ENCODE peak calls at places on chromosomes 11 and 22, in ten cellular contexts. One of them, this sample, is unnamed.

GRCh38 chr11:32706985-32707736 is 87.3 kb downstream of the CCDC73 start:
- DNase-seq in spleen: no peak
- DNase-seq in adrenal gland: no peak
- DNase-seq in A549: peak
- DNase-seq in foreskin fibroblast: peak
- DNase-seq in LNCaP clone FGC: no peak
- DNase-seq in BE2C: no peak
- DNase-seq in GM12865: peak
- DNase-seq in endothelial cell of umbilical vein: peak
- DNase-seq in BJ: peak
- DNase-seq in this sample: peak

GRCh38 chr11:108984021-108984420 is 319.2 kb downstream of the DDX10 start:
- DNase-seq in spleen: no peak
- DNase-seq in GM12865: no peak
- DNase-seq in A549: no peak
- DNase-seq in LNCaP clone FGC: no peak
- DNase-seq in BE2C: no peak
- DNase-seq in endothelial cell of umbilical vein: no peak
- DNase-seq in BJ: no peak
- DNase-seq in adrenal gland: no peak
- DNase-seq in foreskin fibroblast: no peak
- DNase-seq in this sample: no peak

GRCh38 chr11:76588455-76589325 is 81.9 kb downstream of the LRRC32 start:
- DNase-seq in BE2C: no peak
- DNase-seq in BJ: no peak
- DNase-seq in adrenal gland: peak
- DNase-seq in foreskin fibroblast: peak
- DNase-seq in GM12865: peak
- DNase-seq in endothelial cell of umbilical vein: peak
- DNase-seq in spleen: peak
- DNase-seq in LNCaP clone FGC: no peak
- DNase-seq in A549: no peak
- DNase-seq in this sample: no peak

GRCh38 chr11:78256962-78257361 is 68.2 kb downstream of the USP35 start:
- DNase-seq in BJ: peak
- DNase-seq in BE2C: no peak
- DNase-seq in LNCaP clone FGC: no peak
- DNase-seq in GM12865: no peak
- DNase-seq in foreskin fibroblast: peak
- DNase-seq in A549: no peak
- DNase-seq in spleen: no peak
- DNase-seq in adrenal gland: peak
- DNase-seq in endothelial cell of umbilical vein: peak
- DNase-seq in this sample: peak

GRCh38 chr22:33519140-33519973 is 400.9 kb downstream of the LARGE1 start:
- DNase-seq in A549: peak
- DNase-seq in spleen: no peak
- DNase-seq in BE2C: no peak
- DNase-seq in LNCaP clone FGC: peak
- DNase-seq in adrenal gland: peak
- DNase-seq in GM12865: peak
- DNase-seq in foreskin fibroblast: peak
- DNase-seq in BJ: no peak
- DNase-seq in endothelial cell of umbilical vein: no peak
- DNase-seq in this sample: peak

GRCh38 chr11:122853971-122854446 is 15.7 kb downstream of the CRTAM start:
- DNase-seq in LNCaP clone FGC: peak
- DNase-seq in GM12865: peak
- DNase-seq in spleen: no peak
- DNase-seq in BE2C: peak
- DNase-seq in endothelial cell of umbilical vein: peak
- DNase-seq in foreskin fibroblast: peak
- DNase-seq in adrenal gland: peak
- DNase-seq in BJ: no peak
- DNase-seq in A549: peak
- DNase-seq in this sample: peak

GRCh38 chr22:17264321-17265052 is 45.3 kb upstream of the ADA2 start:
- DNase-seq in foreskin fibroblast: peak
- DNase-seq in adrenal gland: no peak
- DNase-seq in GM12865: no peak
- DNase-seq in BE2C: peak
- DNase-seq in LNCaP clone FGC: no peak
- DNase-seq in BJ: no peak
- DNase-seq in spleen: no peak
- DNase-seq in A549: no peak
- DNase-seq in endothelial cell of umbilical vein: no peak
- DNase-seq in this sample: no peak

GRCh38 chr22:37077802-37078448 is 26.4 kb downstream of the KCTD17 start:
- DNase-seq in LNCaP clone FGC: peak
- DNase-seq in GM12865: peak
- DNase-seq in endothelial cell of umbilical vein: peak
- DNase-seq in foreskin fibroblast: peak
- DNase-seq in BE2C: peak
- DNase-seq in A549: peak
- DNase-seq in spleen: peak
- DNase-seq in adrenal gland: peak
- DNase-seq in BJ: no peak
- DNase-seq in this sample: no peak

GRCh38 chr11:130509942-130510341 is 61.5 kb downstream of the ADAMTS15 start:
- DNase-seq in spleen: no peak
- DNase-seq in GM12865: no peak
- DNase-seq in LNCaP clone FGC: no peak
- DNase-seq in BE2C: no peak
- DNase-seq in adrenal gland: no peak
- DNase-seq in A549: no peak
- DNase-seq in BJ: no peak
- DNase-seq in endothelial cell of umbilical vein: no peak
- DNase-seq in foreskin fibroblast: no peak
- DNase-seq in this sample: no peak

GRCh38 chr11:65489706-65490310 is 9.0 kb upstream of the MALAT1 start:
- DNase-seq in adrenal gland: peak
- DNase-seq in foreskin fibroblast: peak
- DNase-seq in A549: peak
- DNase-seq in BE2C: no peak
- DNase-seq in endothelial cell of umbilical vein: peak
- DNase-seq in spleen: no peak
- DNase-seq in LNCaP clone FGC: no peak
- DNase-seq in BJ: no peak
- DNase-seq in GM12865: no peak
- DNase-seq in this sample: no peak

GRCh38 chr11:94788396-94788795 is 20.2 kb downstream of the AMOTL1 start:
- DNase-seq in foreskin fibroblast: peak
- DNase-seq in endothelial cell of umbilical vein: peak
- DNase-seq in LNCaP clone FGC: no peak
- DNase-seq in BE2C: no peak
- DNase-seq in A549: no peak
- DNase-seq in GM12865: no peak
- DNase-seq in BJ: no peak
- DNase-seq in spleen: no peak
- DNase-seq in adrenal gland: no peak
- DNase-seq in this sample: no peak

GRCh38 chr11:124075841-124076571 is 34.9 kb upstream of the OR10G7 start:
- DNase-seq in adrenal gland: no peak
- DNase-seq in BJ: no peak
- DNase-seq in foreskin fibroblast: peak
- DNase-seq in A549: peak
- DNase-seq in GM12865: peak
- DNase-seq in LNCaP clone FGC: no peak
- DNase-seq in BE2C: peak
- DNase-seq in endothelial cell of umbilical vein: peak
- DNase-seq in spleen: peak
- DNase-seq in this sample: no peak

GRCh38 chr11:69436041-69436982 is 45.2 kb upstream of the LINC01488 start:
- DNase-seq in BJ: no peak
- DNase-seq in adrenal gland: peak
- DNase-seq in endothelial cell of umbilical vein: no peak
- DNase-seq in LNCaP clone FGC: no peak
- DNase-seq in GM12865: no peak
- DNase-seq in BE2C: no peak
- DNase-seq in foreskin fibroblast: no peak
- DNase-seq in spleen: peak
- DNase-seq in A549: no peak
- DNase-seq in this sample: no peak

GRCh38 chr22:48477031-48477721 is 1350.5 kb downstream of the BRD1 start:
- DNase-seq in spleen: peak
- DNase-seq in LNCaP clone FGC: no peak
- DNase-seq in BE2C: no peak
- DNase-seq in adrenal gland: peak
- DNase-seq in A549: no peak
- DNase-seq in foreskin fibroblast: no peak
- DNase-seq in BJ: no peak
- DNase-seq in GM12865: no peak
- DNase-seq in endothelial cell of umbilical vein: no peak
- DNase-seq in this sample: no peak
- TF ChIP-seq CTCF in spleen: no peak
- TF ChIP-seq CTCF in LNCaP clone FGC: no peak
- TF ChIP-seq CTCF in BE2C: no peak
- TF ChIP-seq CTCF in adrenal gland: no peak
- TF ChIP-seq CTCF in A549: no peak
- TF ChIP-seq CTCF in foreskin fibroblast: no peak
- TF ChIP-seq CTCF in BJ: no peak
- TF ChIP-seq CTCF in GM12865: no peak
- TF ChIP-seq CTCF in endothelial cell of umbilical vein: no peak
- TF ChIP-seq CTCF in this sample: no peak

GRCh38 chr11:1845095-1845429 is 6.3 kb downstream of the TNNI2 start:
- DNase-seq in adrenal gland: no peak
- DNase-seq in endothelial cell of umbilical vein: no peak
- DNase-seq in spleen: no peak
- DNase-seq in GM12865: no peak
- DNase-seq in A549: no peak
- DNase-seq in BE2C: no peak
- DNase-seq in BJ: no peak
- DNase-seq in foreskin fibroblast: no peak
- DNase-seq in LNCaP clone FGC: no peak
- DNase-seq in this sample: no peak

GRCh38 chr11:1847006-1847735 is 5.7 kb upstream of the LSP1 start:
- DNase-seq in BE2C: no peak
- DNase-seq in LNCaP clone FGC: no peak
- DNase-seq in foreskin fibroblast: no peak
- DNase-seq in GM12865: no peak
- DNase-seq in adrenal gland: peak
- DNase-seq in A549: no peak
- DNase-seq in spleen: peak
- DNase-seq in endothelial cell of umbilical vein: no peak
- DNase-seq in BJ: no peak
- DNase-seq in this sample: no peak

GRCh38 chr11:1846453-1846932 is 6.4 kb upstream of the LSP1 start:
- DNase-seq in A549: no peak
- DNase-seq in foreskin fibroblast: no peak
- DNase-seq in endothelial cell of umbilical vein: no peak
- DNase-seq in BJ: no peak
- DNase-seq in LNCaP clone FGC: no peak
- DNase-seq in spleen: peak
- DNase-seq in BE2C: no peak
- DNase-seq in adrenal gland: no peak
- DNase-seq in GM12865: no peak
- DNase-seq in this sample: no peak

GRCh38 chr11:1844221-1845094 is 5.7 kb downstream of the TNNI2 start:
- DNase-seq in endothelial cell of umbilical vein: no peak
- DNase-seq in BJ: no peak
- DNase-seq in spleen: peak
- DNase-seq in adrenal gland: peak
- DNase-seq in BE2C: no peak
- DNase-seq in A549: peak
- DNase-seq in GM12865: no peak
- DNase-seq in foreskin fibroblast: peak
- DNase-seq in LNCaP clone FGC: no peak
- DNase-seq in this sample: no peak

DNA sequence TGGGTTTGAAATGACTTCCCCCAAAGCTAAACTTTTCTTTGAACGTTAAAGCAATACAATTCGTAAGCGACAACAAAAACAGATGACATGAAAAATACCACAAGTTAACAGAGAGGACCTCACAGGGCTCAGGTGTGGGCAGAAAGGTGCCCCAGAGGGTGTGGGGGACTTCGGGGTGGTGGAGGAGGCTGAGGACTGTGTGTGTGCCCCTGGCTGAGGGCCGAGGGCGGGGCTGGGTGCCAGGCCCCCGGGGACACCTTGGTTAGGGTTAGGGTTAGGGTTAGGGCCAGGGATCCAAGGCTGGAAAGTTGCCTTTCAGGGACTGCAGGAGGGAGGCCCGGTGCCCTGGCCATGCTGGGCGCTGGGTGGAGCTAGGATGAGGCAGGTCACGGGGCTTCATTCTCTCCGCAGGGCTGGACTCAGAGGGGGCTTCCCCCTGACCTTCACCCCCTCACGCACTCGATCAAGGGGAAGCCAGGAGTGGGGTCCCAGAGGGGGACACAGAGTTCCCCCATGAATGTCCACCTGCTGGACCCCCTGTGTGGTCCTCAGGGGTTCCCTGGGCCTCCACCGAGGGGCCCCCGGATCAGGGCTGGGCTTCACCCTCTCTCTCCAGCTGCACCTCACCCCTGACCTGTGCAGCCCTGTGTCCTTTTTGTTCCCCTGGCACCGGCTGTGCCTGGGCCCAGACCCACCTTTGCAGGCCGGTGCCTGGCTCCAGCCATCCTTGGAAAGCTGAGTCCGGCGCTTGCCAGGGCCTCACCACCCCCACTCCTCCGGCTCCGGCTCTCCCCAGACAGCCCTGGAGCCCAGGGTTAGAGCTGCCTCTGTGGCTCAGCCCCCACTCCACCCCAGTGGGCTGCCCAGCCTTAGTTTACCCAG is 7.0 kb downstream of the TNNI2 start:
- DNase-seq in LNCaP clone FGC: no peak
- DNase-seq in spleen: peak
- DNase-seq in endothelial cell of umbilical vein: no peak
- DNase-seq in adrenal gland: peak
- DNase-seq in foreskin fibroblast: no peak
- DNase-seq in A549: no peak
- DNase-seq in BE2C: no peak
- DNase-seq in BJ: no peak
- DNase-seq in GM12865: no peak
- DNase-seq in this sample: no peak
- H3K4me3 ChIP-seq in LNCaP clone FGC: no peak
- H3K4me3 ChIP-seq in spleen: no peak
- H3K4me3 ChIP-seq in endothelial cell of umbilical vein: no peak
- H3K4me3 ChIP-seq in adrenal gland: peak
- H3K4me3 ChIP-seq in foreskin fibroblast: no peak
- H3K4me3 ChIP-seq in A549: no peak
- H3K4me3 ChIP-seq in BE2C: no peak
- H3K4me3 ChIP-seq in BJ: no peak
- H3K4me3 ChIP-seq in GM12865: no peak
- H3K4me3 ChIP-seq in this sample: no peak

GRCh38 chr11:44977493-44977984 is 26.9 kb upstream of the TP53I11 start:
- DNase-seq in foreskin fibroblast: no peak
- DNase-seq in endothelial cell of umbilical vein: peak
- DNase-seq in LNCaP clone FGC: peak
- DNase-seq in spleen: no peak
- DNase-seq in adrenal gland: peak
- DNase-seq in GM12865: no peak
- DNase-seq in BJ: no peak
- DNase-seq in BE2C: no peak
- DNase-seq in A549: peak
- DNase-seq in this sample: no peak
- TF ChIP-seq CTCF in foreskin fibroblast: peak
- TF ChIP-seq CTCF in endothelial cell of umbilical vein: peak
- TF ChIP-seq CTCF in LNCaP clone FGC: peak
- TF ChIP-seq CTCF in spleen: no peak
- TF ChIP-seq CTCF in adrenal gland: no peak
- TF ChIP-seq CTCF in GM12865: no peak
- TF ChIP-seq CTCF in BJ: peak
- TF ChIP-seq CTCF in BE2C: peak
- TF ChIP-seq CTCF in A549: peak
- TF ChIP-seq CTCF in this sample: peak

GRCh38 chr11:96337541-96338530 is 5.2 kb downstream of the MAML2 start:
- DNase-seq in GM12865: peak
- DNase-seq in BE2C: no peak
- DNase-seq in spleen: peak
- DNase-seq in endothelial cell of umbilical vein: no peak
- DNase-seq in A549: no peak
- DNase-seq in foreskin fibroblast: peak
- DNase-seq in LNCaP clone FGC: no peak
- DNase-seq in adrenal gland: peak
- DNase-seq in BJ: no peak
- DNase-seq in this sample: no peak
- H3K4me3 ChIP-seq in GM12865: peak
- H3K4me3 ChIP-seq in BE2C: no peak
- H3K4me3 ChIP-seq in spleen: no peak
- H3K4me3 ChIP-seq in endothelial cell of umbilical vein: no peak
- H3K4me3 ChIP-seq in A549: no peak
- H3K4me3 ChIP-seq in foreskin fibroblast: peak
- H3K4me3 ChIP-seq in LNCaP clone FGC: no peak
- H3K4me3 ChIP-seq in adrenal gland: peak
- H3K4me3 ChIP-seq in BJ: no peak
- H3K4me3 ChIP-seq in this sample: peak

This sample was measured in AG04449.